ENCODE peak calls at places on chromosomes 4 and X, in four cellular contexts. A is fibroblast of lung, O is uterus, Y is kidney. L is an unnamed sample.

GRCh38 chrX:41634284-41634683 is 54.5 kb upstream of the GPR34 start:
- DNase-seq in A (peak; percentile 70), O (no peak), Y (no peak), L (no peak)

GRCh38 chrX:4570141-4570540 is 856.7 kb upstream of the PRKX start:
- DNase-seq in A (no peak), O (no peak), Y (no peak), L (no peak)

GRCh38 chrX:65034641-65035450 is 58.6 kb upstream of the ZC4H2 start:
- DNase-seq in A (peak; percentile 78), O (peak; percentile 84), Y (peak; percentile 92), L (no peak)

GRCh38 chrX:118347131-118347530 is 1.2 kb downstream of the WDR44 start:
- DNase-seq in A (peak; percentile 51), O (no peak), Y (no peak), L (no peak)

GRCh38 chr4:163858515-163858914 is 364.0 kb downstream of the TMA16 start:
- DNase-seq in A (no peak), O (no peak), Y (no peak), L (no peak)

GRCh38 chr4:145735330-145735638 is 55.3 kb downstream of the C4orf51 start:
- DNase-seq in A (peak; percentile 56), O (no peak), Y (no peak), L (no peak)

GRCh38 chrX:2497961-2498780 is 2.6 kb downstream of the DHRSX start:
- DNase-seq in A (peak; percentile 55), O (no peak), Y (no peak), L (no peak)

GRCh38 chr4:120843840-120844527 is 78.5 kb downstream of the PRDM5 start:
- DNase-seq in A (no peak), O (no peak), Y (no peak), L (no peak)

GRCh38 chr4:7364979-7365378 is 69.8 kb downstream of the PSAPL1 start:
- DNase-seq in A (no peak), O (no peak), Y (peak; percentile 32), L (no peak)

GRCh38 chr4:32631824-32632223 is 1911.7 kb downstream of the PCDH7 start:
- DNase-seq in A (no peak), O (no peak), Y (no peak), L (no peak)

GRCh38 chrX:70439016-70439415 is 5.6 kb upstream of the DLG3 start:
- DNase-seq in A (no peak), O (no peak), Y (no peak), L (no peak)

GRCh38 chr4:155889036-155889793 is 14.3 kb upstream of the TDO2 start:
- DNase-seq in A (peak; percentile 97), O (no peak), Y (no peak), L (no peak)

GRCh38 chr4:163866728-163867313 is 372.3 kb downstream of the TMA16 start:
- DNase-seq in A (peak; percentile 88), O (no peak), Y (no peak), L (no peak)

GRCh38 chr4:26175016-26175786 is 145.6 kb upstream of the RBPJ start:
- DNase-seq in A (no peak), O (no peak), Y (no peak), L (no peak)

GRCh38 chr4:26377352-26378311 is 56.8 kb downstream of the RBPJ start:
- DNase-seq in A (no peak), O (no peak), Y (no peak), L (no peak)

GRCh38 chr4:3201718-3202702 is 46.9 kb upstream of the MSANTD1 start:
- DNase-seq in A (peak; percentile 81), O (no peak), Y (no peak), L (no peak)

GRCh38 chr4:110270492-110271197 is 72.2 kb upstream of the ELOVL6 start:
- DNase-seq in A (peak; percentile 80), O (no peak), Y (no peak), L (no peak)

GRCh38 chr4:110503588-110504435 is 27.9 kb downstream of the ENPEP start:
- DNase-seq in A (peak; percentile 34), O (no peak), Y (peak; percentile 64), L (no peak)

GRCh38 chr4:20019310-20020015 is 232.2 kb upstream of the SLIT2 start:
- DNase-seq in A (no peak), O (no peak), Y (no peak), L (no peak)

GRCh38 chr4:78622253-78622979 is 70.8 kb downstream of the ANXA3 start:
- DNase-seq in A (peak; percentile 65), O (no peak), Y (no peak), L (no peak)

GRCh38 chrX:9781941-9782340 is 4.3 kb upstream of the SHROOM2 start:
- DNase-seq in A (no peak), O (no peak), Y (no peak), L (no peak)

GRCh38 chr4:182560358-182560757 is 317.2 kb downstream of the TENM3 start:
- DNase-seq in A (peak; percentile 23), O (no peak), Y (no peak), L (no peak)

GRCh38 chr4:1243451-1244080 is 5.4 kb downstream of the CTBP1 start:
- DNase-seq in A (no peak), O (peak; percentile 15), Y (no peak), L (no peak)
- H3K27ac ChIP-seq in A (no peak overlapping the region), O (no peak overlapping the region), Y (no peak overlapping the region), L (no peak overlapping the region)

DNA sequence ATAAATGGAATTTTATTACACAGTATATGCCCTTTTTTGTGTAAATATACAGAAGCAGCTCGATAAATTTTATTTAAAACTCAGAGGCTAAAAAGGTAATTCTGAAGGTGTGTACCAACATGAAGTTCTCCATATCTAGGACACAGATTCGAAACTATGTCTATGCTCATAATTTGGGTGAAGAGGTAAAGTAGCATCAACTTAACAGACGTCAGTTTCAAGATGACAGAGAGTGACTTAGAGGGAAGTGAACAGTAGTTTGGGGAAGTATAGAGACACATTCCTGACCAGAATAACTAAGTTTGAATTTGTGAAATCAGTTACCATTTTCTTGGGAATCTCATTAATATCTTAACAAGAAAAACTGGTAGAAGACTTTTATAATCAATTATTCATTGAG is 2493.3 kb downstream of the ARAP2 start:
- DNase-seq in A (no peak), O (no peak), Y (no peak), L (no peak)
- H3K9me3 ChIP-seq in A (no peaks in the 10 kb centered on the region), O (no peaks in the 10 kb centered on the region), Y (no peaks in the 10 kb centered on the region), L (no peaks in the 10 kb centered on the region)

GRCh38 chr4:47926667-47927258 is 12.4 kb upstream of the NFXL1 start:
- DNase-seq in A (peak; percentile 52), O (peak; percentile 29), Y (peak; percentile 72), L (no peak)
- H3K27ac ChIP-seq in A (no peak overlapping the region), O (no peak overlapping the region), Y (peak overlapping the region; percentile 26), L (no peak overlapping the region)

GRCh38 chr4:24968992-24969391 is 56.1 kb upstream of the CCDC149 start:
- DNase-seq in A (no peak), O (no peak), Y (no peak), L (no peak)
- H3K9me3 ChIP-seq in A (no peaks in the 10 kb centered on the region), O (no peaks in the 10 kb centered on the region), Y (no peaks in the 10 kb centered on the region), L (no peaks in the 10 kb centered on the region)

GRCh38 chrX:23953908-23954269 is 46.1 kb downstream of the CXorf58 start:
- DNase-seq in A (no peak), O (no peak), Y (no peak), L (no peak)

GRCh38 chrX:23952401-23952800 is 44.6 kb downstream of the CXorf58 start:
- DNase-seq in A (no peak), O (no peak), Y (no peak), L (no peak)

GRCh38 chrX:23954396-23954795 is 46.6 kb downstream of the CXorf58 start:
- DNase-seq in A (no peak), O (no peak), Y (no peak), L (no peak)

GRCh38 chrX:23952984-23953907 is 45.4 kb downstream of the CXorf58 start:
- DNase-seq in A (no peak), O (no peak), Y (no peak), L (no peak)
- H3K27ac ChIP-seq in A (no peak overlapping the region), O (no peak overlapping the region), Y (no peak overlapping the region), L (no peak overlapping the region)

DNA sequence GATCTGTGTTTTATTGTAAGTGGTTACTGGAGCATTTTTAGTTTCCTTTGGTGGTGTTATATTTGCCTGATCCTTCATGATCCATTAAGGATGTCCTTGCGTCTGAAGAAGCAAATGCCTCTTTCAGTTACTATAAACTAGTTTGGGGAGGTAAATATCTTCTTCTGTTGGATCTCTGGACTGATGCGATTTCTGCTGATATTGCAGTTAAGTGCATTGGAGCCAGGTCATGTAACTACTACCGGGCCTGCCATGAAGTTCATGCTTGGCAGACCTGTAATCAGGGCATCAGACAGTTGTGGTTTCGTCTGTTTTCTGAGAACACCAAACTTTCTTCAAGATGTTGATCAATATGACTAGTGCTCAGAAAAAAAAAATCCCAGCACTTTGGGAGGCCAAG is 22.9 kb downstream of the ZNF718 start:
- DNase-seq in A (no peak), O (no peak), Y (no peak), L (no peak)
- H3K9me3 ChIP-seq in A (no peaks in the 10 kb centered on the region), O (no peaks in the 10 kb centered on the region), Y (peaks cover 24% of the 10 kb centered on the region), L (peaks cover 91% of the 10 kb centered on the region)

GRCh38 chr4:127174168-127174567 is 458.6 kb upstream of the INTU start:
- DNase-seq in A (no peak), O (no peak), Y (no peak), L (no peak)
- H3K27ac ChIP-seq in A (no peak overlapping the region), O (no peak overlapping the region), Y (no peak overlapping the region), L (no peak overlapping the region)

GRCh38 chr4:28482580-28482979 is 1621.9 kb downstream of the STIM2 start:
- DNase-seq in A (no peak), O (no peak), Y (no peak), L (no peak)

GRCh38 chr4:28481565-28481964 is 1620.9 kb downstream of the STIM2 start:
- DNase-seq in A (no peak), O (no peak), Y (no peak), L (no peak)

GRCh38 chr4:28479666-28480065 is 1619.0 kb downstream of the STIM2 start:
- DNase-seq in A (no peak), O (no peak), Y (no peak), L (no peak)
- H3K9me3 ChIP-seq in A (no peaks in the 10 kb centered on the region), O (no peaks in the 10 kb centered on the region), Y (no peaks in the 10 kb centered on the region), L (no peaks in the 10 kb centered on the region)

GRCh38 chrX:153926863-153927685 is 1.0 kb upstream of the ARHGAP4 start:
- DNase-seq in A (no peak), O (no peak), Y (peak; percentile 85), L (no peak)
- H3K27ac ChIP-seq in A (peak overlapping the region; percentile 88), O (peak overlapping the region; percentile 92), Y (peak overlapping the region; percentile 97), L (peak overlapping the region; percentile 92)